ENCODE peak calls at places on chromosome 7, in six cellular contexts. One of them, this sample, is unnamed.

GRCh38 chr7:152706465-152706864 is 30.5 kb upstream of the XRCC2 start:
- DNase-seq in stimulated activated CD4-positive, alpha-beta T cell treated with anti-CD3 and anti-CD28 coated beads, Interleukin-4, amount 100 ng/mL, for 48 hours: no peak
- DNase-seq in left ventricle myocardium superior: no peak
- DNase-seq in activated T-cell treated with anti-CD3 and anti-CD28 coated beads for 4 hours: no peak
- DNase-seq in AG04449: no peak
- DNase-seq in endodermal cell: no peak
- DNase-seq in this sample: no peak

GRCh38 chr7:57424515-57425238 is 25.3 kb upstream of the ZNF716 start:
- DNase-seq in stimulated activated CD4-positive, alpha-beta T cell treated with anti-CD3 and anti-CD28 coated beads, Interleukin-4, amount 100 ng/mL, for 48 hours: no peak
- DNase-seq in left ventricle myocardium superior: no peak
- DNase-seq in activated T-cell treated with anti-CD3 and anti-CD28 coated beads for 4 hours: no peak
- DNase-seq in AG04449: no peak
- DNase-seq in endodermal cell: no peak
- DNase-seq in this sample: no peak

GRCh38 chr7:73885433-73885974 is 24.5 kb downstream of the TMEM270 start:
- DNase-seq in stimulated activated CD4-positive, alpha-beta T cell treated with anti-CD3 and anti-CD28 coated beads, Interleukin-4, amount 100 ng/mL, for 48 hours: no peak
- DNase-seq in left ventricle myocardium superior: no peak
- DNase-seq in activated T-cell treated with anti-CD3 and anti-CD28 coated beads for 4 hours: no peak
- DNase-seq in AG04449: no peak
- DNase-seq in endodermal cell: no peak
- DNase-seq in this sample: no peak

GRCh38 chr7:50449881-50450690 is at the start of gene FIGNL1:
- DNase-seq in stimulated activated CD4-positive, alpha-beta T cell treated with anti-CD3 and anti-CD28 coated beads, Interleukin-4, amount 100 ng/mL, for 48 hours: peak
- DNase-seq in left ventricle myocardium superior: peak
- DNase-seq in activated T-cell treated with anti-CD3 and anti-CD28 coated beads for 4 hours: peak
- DNase-seq in AG04449: no peak
- DNase-seq in endodermal cell: peak
- DNase-seq in this sample: peak

GRCh38 chr7:670501-671390 is 55.8 kb upstream of the DNAAF5 start:
- DNase-seq in stimulated activated CD4-positive, alpha-beta T cell treated with anti-CD3 and anti-CD28 coated beads, Interleukin-4, amount 100 ng/mL, for 48 hours: no peak
- DNase-seq in left ventricle myocardium superior: no peak
- DNase-seq in activated T-cell treated with anti-CD3 and anti-CD28 coated beads for 4 hours: no peak
- DNase-seq in AG04449: no peak
- DNase-seq in endodermal cell: no peak
- DNase-seq in this sample: no peak

GRCh38 chr7:99393363-99394187 is 14.8 kb downstream of the PDAP1 start:
- DNase-seq in stimulated activated CD4-positive, alpha-beta T cell treated with anti-CD3 and anti-CD28 coated beads, Interleukin-4, amount 100 ng/mL, for 48 hours: no peak
- DNase-seq in left ventricle myocardium superior: peak
- DNase-seq in activated T-cell treated with anti-CD3 and anti-CD28 coated beads for 4 hours: no peak
- DNase-seq in AG04449: no peak
- DNase-seq in endodermal cell: no peak
- DNase-seq in this sample: peak

GRCh38 chr7:141631525-141631924 is 70.4 kb downstream of the DENND11 start:
- DNase-seq in stimulated activated CD4-positive, alpha-beta T cell treated with anti-CD3 and anti-CD28 coated beads, Interleukin-4, amount 100 ng/mL, for 48 hours: no peak
- DNase-seq in left ventricle myocardium superior: no peak
- DNase-seq in activated T-cell treated with anti-CD3 and anti-CD28 coated beads for 4 hours: no peak
- DNase-seq in AG04449: no peak
- DNase-seq in endodermal cell: no peak
- DNase-seq in this sample: no peak

GRCh38 chr7:24138366-24138765 is 145.6 kb upstream of the NPY start:
- DNase-seq in stimulated activated CD4-positive, alpha-beta T cell treated with anti-CD3 and anti-CD28 coated beads, Interleukin-4, amount 100 ng/mL, for 48 hours: no peak
- DNase-seq in left ventricle myocardium superior: no peak
- DNase-seq in activated T-cell treated with anti-CD3 and anti-CD28 coated beads for 4 hours: no peak
- DNase-seq in AG04449: no peak
- DNase-seq in endodermal cell: no peak
- DNase-seq in this sample: no peak

GRCh38 chr7:5635461-5636445 is 145.7 kb downstream of the RNF216 start:
- DNase-seq in stimulated activated CD4-positive, alpha-beta T cell treated with anti-CD3 and anti-CD28 coated beads, Interleukin-4, amount 100 ng/mL, for 48 hours: no peak
- DNase-seq in left ventricle myocardium superior: no peak
- DNase-seq in activated T-cell treated with anti-CD3 and anti-CD28 coated beads for 4 hours: no peak
- DNase-seq in AG04449: no peak
- DNase-seq in endodermal cell: no peak
- DNase-seq in this sample: no peak

GRCh38 chr7:1920886-1921285 is 250.8 kb downstream of the ELFN1 start:
- DNase-seq in stimulated activated CD4-positive, alpha-beta T cell treated with anti-CD3 and anti-CD28 coated beads, Interleukin-4, amount 100 ng/mL, for 48 hours: no peak
- DNase-seq in left ventricle myocardium superior: peak
- DNase-seq in activated T-cell treated with anti-CD3 and anti-CD28 coated beads for 4 hours: no peak
- DNase-seq in AG04449: no peak
- DNase-seq in endodermal cell: no peak
- DNase-seq in this sample: no peak

GRCh38 chr7:131164025-131164899 is 163.4 kb upstream of the MKLN1 start:
- DNase-seq in stimulated activated CD4-positive, alpha-beta T cell treated with anti-CD3 and anti-CD28 coated beads, Interleukin-4, amount 100 ng/mL, for 48 hours: no peak
- DNase-seq in left ventricle myocardium superior: no peak
- DNase-seq in activated T-cell treated with anti-CD3 and anti-CD28 coated beads for 4 hours: no peak
- DNase-seq in AG04449: no peak
- DNase-seq in endodermal cell: no peak
- DNase-seq in this sample: peak

GRCh38 chr7:128904381-128905197 is 5.9 kb downstream of the KCP start:
- DNase-seq in stimulated activated CD4-positive, alpha-beta T cell treated with anti-CD3 and anti-CD28 coated beads, Interleukin-4, amount 100 ng/mL, for 48 hours: no peak
- DNase-seq in left ventricle myocardium superior: no peak
- DNase-seq in activated T-cell treated with anti-CD3 and anti-CD28 coated beads for 4 hours: no peak
- DNase-seq in AG04449: no peak
- DNase-seq in endodermal cell: peak
- DNase-seq in this sample: peak

GRCh38 chr7:81045491-81045890 is 126.6 kb upstream of the SEMA3C start:
- DNase-seq in stimulated activated CD4-positive, alpha-beta T cell treated with anti-CD3 and anti-CD28 coated beads, Interleukin-4, amount 100 ng/mL, for 48 hours: no peak
- DNase-seq in left ventricle myocardium superior: no peak
- DNase-seq in activated T-cell treated with anti-CD3 and anti-CD28 coated beads for 4 hours: no peak
- DNase-seq in AG04449: no peak
- DNase-seq in endodermal cell: no peak
- DNase-seq in this sample: no peak

GRCh38 chr7:19011212-19011611 is 106.2 kb downstream of the TWIST1 start:
- DNase-seq in stimulated activated CD4-positive, alpha-beta T cell treated with anti-CD3 and anti-CD28 coated beads, Interleukin-4, amount 100 ng/mL, for 48 hours: no peak
- DNase-seq in left ventricle myocardium superior: no peak
- DNase-seq in activated T-cell treated with anti-CD3 and anti-CD28 coated beads for 4 hours: no peak
- DNase-seq in AG04449: no peak
- DNase-seq in endodermal cell: no peak
- DNase-seq in this sample: no peak

GRCh38 chr7:155322530-155322929 is 24.9 kb downstream of the INSIG1 start:
- DNase-seq in stimulated activated CD4-positive, alpha-beta T cell treated with anti-CD3 and anti-CD28 coated beads, Interleukin-4, amount 100 ng/mL, for 48 hours: no peak
- DNase-seq in left ventricle myocardium superior: no peak
- DNase-seq in activated T-cell treated with anti-CD3 and anti-CD28 coated beads for 4 hours: no peak
- DNase-seq in AG04449: no peak
- DNase-seq in endodermal cell: no peak
- DNase-seq in this sample: no peak

GRCh38 chr7:2629740-2630681 is 1.8 kb upstream of the TTYH3 start:
- DNase-seq in stimulated activated CD4-positive, alpha-beta T cell treated with anti-CD3 and anti-CD28 coated beads, Interleukin-4, amount 100 ng/mL, for 48 hours: no peak
- DNase-seq in left ventricle myocardium superior: no peak
- DNase-seq in activated T-cell treated with anti-CD3 and anti-CD28 coated beads for 4 hours: no peak
- DNase-seq in AG04449: no peak
- DNase-seq in endodermal cell: no peak
- DNase-seq in this sample: no peak

GRCh38 chr7:3120513-3120912 is 76.8 kb upstream of the CARD11 start:
- DNase-seq in stimulated activated CD4-positive, alpha-beta T cell treated with anti-CD3 and anti-CD28 coated beads, Interleukin-4, amount 100 ng/mL, for 48 hours: no peak
- DNase-seq in left ventricle myocardium superior: no peak
- DNase-seq in activated T-cell treated with anti-CD3 and anti-CD28 coated beads for 4 hours: no peak
- DNase-seq in AG04449: no peak
- DNase-seq in endodermal cell: no peak
- DNase-seq in this sample: no peak

GRCh38 chr7:405489-406211 is 114.0 kb downstream of the PDGFA start:
- DNase-seq in stimulated activated CD4-positive, alpha-beta T cell treated with anti-CD3 and anti-CD28 coated beads, Interleukin-4, amount 100 ng/mL, for 48 hours: no peak
- DNase-seq in left ventricle myocardium superior: peak
- DNase-seq in activated T-cell treated with anti-CD3 and anti-CD28 coated beads for 4 hours: no peak
- DNase-seq in AG04449: no peak
- DNase-seq in endodermal cell: peak
- DNase-seq in this sample: no peak

GRCh38 chr7:159027091-159027802 is 117.4 kb downstream of the VIPR2 start:
- DNase-seq in stimulated activated CD4-positive, alpha-beta T cell treated with anti-CD3 and anti-CD28 coated beads, Interleukin-4, amount 100 ng/mL, for 48 hours: no peak
- DNase-seq in left ventricle myocardium superior: no peak
- DNase-seq in activated T-cell treated with anti-CD3 and anti-CD28 coated beads for 4 hours: no peak
- DNase-seq in AG04449: no peak
- DNase-seq in endodermal cell: peak
- DNase-seq in this sample: no peak

GRCh38 chr7:131909151-131909768 is 352.8 kb upstream of the PODXL start:
- DNase-seq in stimulated activated CD4-positive, alpha-beta T cell treated with anti-CD3 and anti-CD28 coated beads, Interleukin-4, amount 100 ng/mL, for 48 hours: no peak
- DNase-seq in left ventricle myocardium superior: no peak
- DNase-seq in activated T-cell treated with anti-CD3 and anti-CD28 coated beads for 4 hours: no peak
- DNase-seq in AG04449: no peak
- DNase-seq in endodermal cell: peak
- DNase-seq in this sample: peak

GRCh38 chr7:102912742-102913141 is at the start of gene LRRC17:
- DNase-seq in stimulated activated CD4-positive, alpha-beta T cell treated with anti-CD3 and anti-CD28 coated beads, Interleukin-4, amount 100 ng/mL, for 48 hours: no peak
- DNase-seq in left ventricle myocardium superior: no peak
- DNase-seq in activated T-cell treated with anti-CD3 and anti-CD28 coated beads for 4 hours: no peak
- DNase-seq in AG04449: no peak
- DNase-seq in endodermal cell: no peak
- DNase-seq in this sample: peak

GRCh38 chr7:105257338-105257737 is 131.4 kb downstream of the SRPK2 start:
- DNase-seq in stimulated activated CD4-positive, alpha-beta T cell treated with anti-CD3 and anti-CD28 coated beads, Interleukin-4, amount 100 ng/mL, for 48 hours: no peak
- DNase-seq in left ventricle myocardium superior: no peak
- DNase-seq in activated T-cell treated with anti-CD3 and anti-CD28 coated beads for 4 hours: no peak
- DNase-seq in AG04449: no peak
- DNase-seq in endodermal cell: no peak
- DNase-seq in this sample: no peak

GRCh38 chr7:70598976-70599375 is 533.0 kb upstream of the GALNT17 start:
- DNase-seq in stimulated activated CD4-positive, alpha-beta T cell treated with anti-CD3 and anti-CD28 coated beads, Interleukin-4, amount 100 ng/mL, for 48 hours: no peak
- DNase-seq in left ventricle myocardium superior: no peak
- DNase-seq in activated T-cell treated with anti-CD3 and anti-CD28 coated beads for 4 hours: no peak
- DNase-seq in AG04449: no peak
- DNase-seq in endodermal cell: no peak
- DNase-seq in this sample: no peak

GRCh38 chr7:36661135-36661840 is 63.0 kb downstream of the AOAH start:
- DNase-seq in stimulated activated CD4-positive, alpha-beta T cell treated with anti-CD3 and anti-CD28 coated beads, Interleukin-4, amount 100 ng/mL, for 48 hours: no peak
- DNase-seq in left ventricle myocardium superior: no peak
- DNase-seq in activated T-cell treated with anti-CD3 and anti-CD28 coated beads for 4 hours: no peak
- DNase-seq in AG04449: no peak
- DNase-seq in endodermal cell: peak
- DNase-seq in this sample: peak

GRCh38 chr7:70384891-70385290 is 747.1 kb upstream of the GALNT17 start:
- DNase-seq in stimulated activated CD4-positive, alpha-beta T cell treated with anti-CD3 and anti-CD28 coated beads, Interleukin-4, amount 100 ng/mL, for 48 hours: no peak
- DNase-seq in left ventricle myocardium superior: no peak
- DNase-seq in activated T-cell treated with anti-CD3 and anti-CD28 coated beads for 4 hours: no peak
- DNase-seq in AG04449: peak
- DNase-seq in endodermal cell: no peak
- DNase-seq in this sample: no peak

GRCh38 chr7:45975847-45976484 is 54.9 kb upstream of the IGFBP3 start:
- DNase-seq in stimulated activated CD4-positive, alpha-beta T cell treated with anti-CD3 and anti-CD28 coated beads, Interleukin-4, amount 100 ng/mL, for 48 hours: no peak
- DNase-seq in left ventricle myocardium superior: no peak
- DNase-seq in activated T-cell treated with anti-CD3 and anti-CD28 coated beads for 4 hours: no peak
- DNase-seq in AG04449: no peak
- DNase-seq in endodermal cell: peak
- DNase-seq in this sample: no peak

GRCh38 chr7:39754326-39755120 is 131.2 kb downstream of the RALA start:
- DNase-seq in stimulated activated CD4-positive, alpha-beta T cell treated with anti-CD3 and anti-CD28 coated beads, Interleukin-4, amount 100 ng/mL, for 48 hours: no peak
- DNase-seq in left ventricle myocardium superior: no peak
- DNase-seq in activated T-cell treated with anti-CD3 and anti-CD28 coated beads for 4 hours: no peak
- DNase-seq in AG04449: no peak
- DNase-seq in endodermal cell: peak
- DNase-seq in this sample: peak

GRCh38 chr7:155119801-155120382 is 49.8 kb downstream of the HTR5A start:
- DNase-seq in stimulated activated CD4-positive, alpha-beta T cell treated with anti-CD3 and anti-CD28 coated beads, Interleukin-4, amount 100 ng/mL, for 48 hours: no peak
- DNase-seq in left ventricle myocardium superior: no peak
- DNase-seq in activated T-cell treated with anti-CD3 and anti-CD28 coated beads for 4 hours: no peak
- DNase-seq in AG04449: no peak
- DNase-seq in endodermal cell: peak
- DNase-seq in this sample: no peak

GRCh38 chr7:46854958-46855473 is 726.9 kb downstream of the TNS3 start:
- DNase-seq in stimulated activated CD4-positive, alpha-beta T cell treated with anti-CD3 and anti-CD28 coated beads, Interleukin-4, amount 100 ng/mL, for 48 hours: no peak
- DNase-seq in left ventricle myocardium superior: no peak
- DNase-seq in activated T-cell treated with anti-CD3 and anti-CD28 coated beads for 4 hours: no peak
- DNase-seq in AG04449: peak
- DNase-seq in endodermal cell: no peak
- DNase-seq in this sample: no peak

GRCh38 chr7:114302858-114303257 is 111.8 kb upstream of the FOXP2 start:
- DNase-seq in stimulated activated CD4-positive, alpha-beta T cell treated with anti-CD3 and anti-CD28 coated beads, Interleukin-4, amount 100 ng/mL, for 48 hours: no peak
- DNase-seq in left ventricle myocardium superior: no peak
- DNase-seq in activated T-cell treated with anti-CD3 and anti-CD28 coated beads for 4 hours: no peak
- DNase-seq in AG04449: no peak
- DNase-seq in endodermal cell: no peak
- DNase-seq in this sample: no peak

GRCh38 chr7:10973942-10974716 is 457 bp downstream of the PHF14 start:
- DNase-seq in stimulated activated CD4-positive, alpha-beta T cell treated with anti-CD3 and anti-CD28 coated beads, Interleukin-4, amount 100 ng/mL, for 48 hours: no peak
- DNase-seq in left ventricle myocardium superior: peak
- DNase-seq in activated T-cell treated with anti-CD3 and anti-CD28 coated beads for 4 hours: peak
- DNase-seq in AG04449: no peak
- DNase-seq in endodermal cell: peak
- DNase-seq in this sample: peak